ENCODE peak calls at places on chromosomes 6 and 20, in ten cellular contexts. One of them, this sample, is unnamed.

GRCh38 chr20:22579711-22580697 is 4.4 kb downstream of the FOXA2 start:
- DNase-seq in osteocyte: peak
- DNase-seq in MCF 10A: no peak
- DNase-seq in fibroblast of lung: no peak
- DNase-seq in left lung: peak
- DNase-seq in lower leg skin: no peak
- DNase-seq in WERI-Rb-1: no peak
- DNase-seq in cardiac muscle cell: no peak
- DNase-seq in neural progenitor cell: peak
- DNase-seq in GM12878: no peak
- DNase-seq in this sample: no peak

GRCh38 chr6:154430494-154430919 is 73.9 kb upstream of the IPCEF1 start:
- DNase-seq in osteocyte: no peak
- DNase-seq in MCF 10A: no peak
- DNase-seq in fibroblast of lung: no peak
- DNase-seq in left lung: no peak
- DNase-seq in lower leg skin: no peak
- DNase-seq in WERI-Rb-1: no peak
- DNase-seq in cardiac muscle cell: no peak
- DNase-seq in neural progenitor cell: no peak
- DNase-seq in GM12878: no peak
- DNase-seq in this sample: no peak

GRCh38 chr20:15708984-15709598 is 864.2 kb downstream of the KIF16B start:
- DNase-seq in osteocyte: no peak
- DNase-seq in MCF 10A: peak
- DNase-seq in fibroblast of lung: peak
- DNase-seq in left lung: no peak
- DNase-seq in lower leg skin: no peak
- DNase-seq in WERI-Rb-1: peak
- DNase-seq in cardiac muscle cell: peak
- DNase-seq in neural progenitor cell: peak
- DNase-seq in GM12878: no peak
- DNase-seq in this sample: peak

GRCh38 chr20:36501367-36502006 is 39.8 kb upstream of the MYL9 start:
- DNase-seq in osteocyte: no peak
- DNase-seq in MCF 10A: no peak
- DNase-seq in fibroblast of lung: no peak
- DNase-seq in left lung: no peak
- DNase-seq in lower leg skin: no peak
- DNase-seq in WERI-Rb-1: no peak
- DNase-seq in cardiac muscle cell: no peak
- DNase-seq in neural progenitor cell: no peak
- DNase-seq in GM12878: no peak
- DNase-seq in this sample: no peak

GRCh38 chr6:15157479-15157878 is 88.4 kb upstream of the JARID2 start:
- DNase-seq in osteocyte: no peak
- DNase-seq in MCF 10A: no peak
- DNase-seq in fibroblast of lung: no peak
- DNase-seq in left lung: no peak
- DNase-seq in lower leg skin: no peak
- DNase-seq in WERI-Rb-1: no peak
- DNase-seq in cardiac muscle cell: no peak
- DNase-seq in neural progenitor cell: no peak
- DNase-seq in GM12878: no peak
- DNase-seq in this sample: no peak

GRCh38 chr20:49700411-49701185 is 13.1 kb downstream of the B4GALT5 start:
- DNase-seq in osteocyte: peak
- DNase-seq in MCF 10A: peak
- DNase-seq in fibroblast of lung: peak
- DNase-seq in left lung: no peak
- DNase-seq in lower leg skin: no peak
- DNase-seq in WERI-Rb-1: no peak
- DNase-seq in cardiac muscle cell: peak
- DNase-seq in neural progenitor cell: no peak
- DNase-seq in GM12878: no peak
- DNase-seq in this sample: peak

GRCh38 chr20:51365670-51366069 is 176.8 kb downstream of the NFATC2 start:
- DNase-seq in osteocyte: no peak
- DNase-seq in MCF 10A: peak
- DNase-seq in fibroblast of lung: peak
- DNase-seq in left lung: no peak
- DNase-seq in lower leg skin: no peak
- DNase-seq in WERI-Rb-1: no peak
- DNase-seq in cardiac muscle cell: peak
- DNase-seq in neural progenitor cell: no peak
- DNase-seq in GM12878: no peak
- DNase-seq in this sample: peak

GRCh38 chr6:30518505-30518850 is 29.2 kb downstream of the HLA-E start:
- DNase-seq in osteocyte: no peak
- DNase-seq in MCF 10A: no peak
- DNase-seq in fibroblast of lung: no peak
- DNase-seq in left lung: no peak
- DNase-seq in lower leg skin: no peak
- DNase-seq in WERI-Rb-1: no peak
- DNase-seq in cardiac muscle cell: no peak
- DNase-seq in neural progenitor cell: no peak
- DNase-seq in GM12878: no peak
- DNase-seq in this sample: no peak

GRCh38 chr6:55958790-55959189 is 83.4 kb upstream of the BMP5 start:
- DNase-seq in osteocyte: no peak
- DNase-seq in MCF 10A: no peak
- DNase-seq in fibroblast of lung: no peak
- DNase-seq in left lung: no peak
- DNase-seq in lower leg skin: no peak
- DNase-seq in WERI-Rb-1: no peak
- DNase-seq in cardiac muscle cell: no peak
- DNase-seq in neural progenitor cell: no peak
- DNase-seq in GM12878: no peak
- DNase-seq in this sample: no peak

GRCh38 chr6:46565531-46565930 is 74.3 kb upstream of the RCAN2 start:
- DNase-seq in osteocyte: no peak
- DNase-seq in MCF 10A: no peak
- DNase-seq in fibroblast of lung: no peak
- DNase-seq in left lung: no peak
- DNase-seq in lower leg skin: no peak
- DNase-seq in WERI-Rb-1: no peak
- DNase-seq in cardiac muscle cell: no peak
- DNase-seq in neural progenitor cell: no peak
- DNase-seq in GM12878: no peak
- DNase-seq in this sample: no peak

GRCh38 chr6:53796791-53797190 is 2.0 kb downstream of the LRRC1 start:
- DNase-seq in osteocyte: no peak
- DNase-seq in MCF 10A: peak
- DNase-seq in fibroblast of lung: peak
- DNase-seq in left lung: no peak
- DNase-seq in lower leg skin: no peak
- DNase-seq in WERI-Rb-1: no peak
- DNase-seq in cardiac muscle cell: no peak
- DNase-seq in neural progenitor cell: no peak
- DNase-seq in GM12878: no peak
- DNase-seq in this sample: peak

DNA sequence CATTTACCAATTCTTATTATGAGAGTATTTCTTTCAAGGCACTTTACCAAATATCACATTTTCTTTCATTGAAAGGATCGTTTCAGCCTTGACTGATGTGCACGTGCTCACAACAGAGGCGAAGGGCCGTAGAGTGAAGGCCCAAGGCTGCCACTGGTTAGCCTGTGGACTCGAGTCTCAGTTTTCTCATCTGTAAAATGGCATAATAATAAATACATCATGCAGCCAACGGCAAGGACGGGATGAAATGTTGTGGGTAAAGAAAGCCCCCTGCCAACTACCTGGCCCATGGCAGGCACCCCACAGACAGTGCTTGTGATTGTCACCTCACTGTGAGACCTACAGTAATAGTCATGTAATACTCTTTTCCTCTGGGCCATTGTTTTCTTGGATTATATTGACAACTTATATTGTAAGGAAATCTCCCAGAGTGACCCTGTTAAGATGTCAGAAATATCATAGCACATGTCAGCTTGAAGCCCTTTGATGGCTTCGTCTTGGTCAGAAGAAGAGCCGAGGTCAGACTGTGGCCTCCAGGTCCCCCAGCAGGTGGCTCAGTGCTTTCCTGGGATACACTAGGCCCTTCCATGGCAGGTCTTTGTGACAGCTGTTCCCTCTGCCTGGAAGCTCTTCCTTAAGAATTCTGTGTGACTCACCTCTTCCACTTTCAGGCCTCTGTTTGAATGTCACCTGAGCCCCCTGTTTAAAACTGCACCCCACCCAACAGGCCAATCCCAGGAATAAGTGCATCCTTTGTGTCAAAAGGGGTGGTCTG is 36.3 kb downstream of the FAM50B start:
- DNase-seq in osteocyte: no peak
- DNase-seq in MCF 10A: peak
- DNase-seq in fibroblast of lung: no peak
- DNase-seq in left lung: no peak
- DNase-seq in lower leg skin: no peak
- DNase-seq in WERI-Rb-1: peak
- DNase-seq in cardiac muscle cell: no peak
- DNase-seq in neural progenitor cell: no peak
- DNase-seq in GM12878: no peak
- DNase-seq in this sample: no peak
- TF ChIP-seq CTCF in osteocyte: no peak
- TF ChIP-seq CTCF in MCF 10A: peak
- TF ChIP-seq CTCF in fibroblast of lung: no peak
- TF ChIP-seq CTCF in left lung: no peak
- TF ChIP-seq CTCF in lower leg skin: no peak
- TF ChIP-seq CTCF in WERI-Rb-1: peak
- TF ChIP-seq CTCF in cardiac muscle cell: peak
- TF ChIP-seq CTCF in neural progenitor cell: peak
- TF ChIP-seq CTCF in GM12878: peak
- TF ChIP-seq CTCF in this sample: peak

DNA sequence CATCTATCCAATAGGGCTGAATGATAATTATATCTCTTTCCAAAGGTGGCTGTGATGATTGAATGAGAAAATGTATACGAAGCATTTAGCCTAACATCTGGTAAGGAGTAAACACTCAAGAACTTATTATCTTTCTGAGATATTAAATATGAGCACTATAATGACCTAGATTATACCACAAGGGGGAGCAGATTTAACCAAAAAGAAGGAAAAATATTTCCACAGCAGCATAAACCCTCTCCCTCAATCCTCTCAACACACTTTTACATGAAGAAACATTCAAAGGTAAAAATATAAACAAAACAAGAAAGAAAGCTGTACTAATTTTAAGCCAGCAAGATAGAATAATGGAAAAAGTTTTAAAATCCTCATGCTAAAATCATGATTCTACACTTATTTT is 68.4 kb downstream of the SHPRH start:
- DNase-seq in osteocyte: no peak
- DNase-seq in MCF 10A: peak
- DNase-seq in fibroblast of lung: no peak
- DNase-seq in left lung: no peak
- DNase-seq in lower leg skin: no peak
- DNase-seq in WERI-Rb-1: no peak
- DNase-seq in cardiac muscle cell: peak
- DNase-seq in neural progenitor cell: no peak
- DNase-seq in GM12878: no peak
- DNase-seq in this sample: peak
- TF ChIP-seq CTCF in osteocyte: peak
- TF ChIP-seq CTCF in MCF 10A: peak
- TF ChIP-seq CTCF in fibroblast of lung: no peak
- TF ChIP-seq CTCF in left lung: no peak
- TF ChIP-seq CTCF in lower leg skin: no peak
- TF ChIP-seq CTCF in WERI-Rb-1: no peak
- TF ChIP-seq CTCF in cardiac muscle cell: peak
- TF ChIP-seq CTCF in neural progenitor cell: peak
- TF ChIP-seq CTCF in GM12878: no peak
- TF ChIP-seq CTCF in this sample: peak

GRCh38 chr6:94813806-94814205 is 763.5 kb upstream of the MANEA start:
- DNase-seq in osteocyte: no peak
- DNase-seq in MCF 10A: no peak
- DNase-seq in fibroblast of lung: no peak
- DNase-seq in left lung: no peak
- DNase-seq in lower leg skin: no peak
- DNase-seq in WERI-Rb-1: no peak
- DNase-seq in cardiac muscle cell: no peak
- DNase-seq in neural progenitor cell: no peak
- DNase-seq in GM12878: no peak
- DNase-seq in this sample: no peak
- TF ChIP-seq CTCF in osteocyte: no peak
- TF ChIP-seq CTCF in MCF 10A: peak
- TF ChIP-seq CTCF in fibroblast of lung: no peak
- TF ChIP-seq CTCF in left lung: no peak
- TF ChIP-seq CTCF in lower leg skin: no peak
- TF ChIP-seq CTCF in WERI-Rb-1: no peak
- TF ChIP-seq CTCF in cardiac muscle cell: no peak
- TF ChIP-seq CTCF in neural progenitor cell: peak
- TF ChIP-seq CTCF in GM12878: no peak
- TF ChIP-seq CTCF in this sample: no peak

GRCh38 chr6:125784365-125784764 is 6.4 kb upstream of the NCOA7 start:
- DNase-seq in osteocyte: no peak
- DNase-seq in MCF 10A: peak
- DNase-seq in fibroblast of lung: peak
- DNase-seq in left lung: no peak
- DNase-seq in lower leg skin: no peak
- DNase-seq in WERI-Rb-1: no peak
- DNase-seq in cardiac muscle cell: peak
- DNase-seq in neural progenitor cell: no peak
- DNase-seq in GM12878: no peak
- DNase-seq in this sample: peak

GRCh38 chr6:125781307-125781868 is 9.4 kb upstream of the NCOA7 start:
- DNase-seq in osteocyte: no peak
- DNase-seq in MCF 10A: no peak
- DNase-seq in fibroblast of lung: peak
- DNase-seq in left lung: no peak
- DNase-seq in lower leg skin: peak
- DNase-seq in WERI-Rb-1: no peak
- DNase-seq in cardiac muscle cell: peak
- DNase-seq in neural progenitor cell: no peak
- DNase-seq in GM12878: no peak
- DNase-seq in this sample: peak

GRCh38 chr6:125780540-125781306 is 10.0 kb upstream of the NCOA7 start:
- DNase-seq in osteocyte: no peak
- DNase-seq in MCF 10A: peak
- DNase-seq in fibroblast of lung: peak
- DNase-seq in left lung: peak
- DNase-seq in lower leg skin: peak
- DNase-seq in WERI-Rb-1: peak
- DNase-seq in cardiac muscle cell: peak
- DNase-seq in neural progenitor cell: peak
- DNase-seq in GM12878: peak
- DNase-seq in this sample: peak

DNA sequence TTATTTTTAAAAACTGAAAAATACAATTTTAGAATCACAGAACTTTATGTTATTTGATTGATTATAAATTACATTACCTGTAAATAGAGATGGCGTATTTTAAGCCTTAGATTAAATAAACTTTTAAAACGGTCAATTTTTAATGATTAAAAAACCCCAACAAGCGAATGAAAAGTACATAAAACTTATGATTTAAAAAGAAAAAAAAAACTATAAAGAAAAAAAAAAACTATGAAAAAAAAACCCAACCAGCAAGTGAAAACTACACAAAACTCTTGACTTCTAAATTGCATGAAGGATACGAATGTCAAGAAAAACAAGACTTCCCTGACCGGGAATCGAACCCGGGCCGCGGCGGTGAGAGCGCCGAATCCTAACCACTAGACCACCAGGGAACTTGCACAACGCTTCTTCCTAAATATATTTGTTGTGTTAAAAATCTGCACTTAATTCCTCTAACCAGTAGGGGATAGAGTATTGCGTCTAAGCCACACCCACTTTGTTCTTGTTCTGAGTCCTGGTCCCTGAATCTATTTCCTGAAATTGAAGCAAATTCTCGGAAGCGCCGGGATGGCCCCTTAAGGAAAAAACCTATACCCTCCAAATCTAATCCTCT is 10.7 kb upstream of the NCOA7 start:
- DNase-seq in osteocyte: peak
- DNase-seq in MCF 10A: peak
- DNase-seq in fibroblast of lung: peak
- DNase-seq in left lung: peak
- DNase-seq in lower leg skin: peak
- DNase-seq in WERI-Rb-1: peak
- DNase-seq in cardiac muscle cell: peak
- DNase-seq in neural progenitor cell: peak
- DNase-seq in GM12878: peak
- DNase-seq in this sample: peak
- TF ChIP-seq CTCF in osteocyte: peak
- TF ChIP-seq CTCF in MCF 10A: no peak
- TF ChIP-seq CTCF in fibroblast of lung: peak
- TF ChIP-seq CTCF in left lung: no peak
- TF ChIP-seq CTCF in lower leg skin: no peak
- TF ChIP-seq CTCF in WERI-Rb-1: no peak
- TF ChIP-seq CTCF in cardiac muscle cell: peak
- TF ChIP-seq CTCF in neural progenitor cell: peak
- TF ChIP-seq CTCF in GM12878: peak
- TF ChIP-seq CTCF in this sample: peak

This sample was measured in choroid plexus epithelial cell.